ENCODE peak calls at places on chromosomes 5 and 9, in eight cellular contexts. U, A, J, V, O, E, G and X are unnamed samples.

GRCh38 chr9:16871358-16872151 is 1.1 kb upstream of the BNC2 start:
- DNase-seq in U (peak), A (peak), J (no peak), V (peak), O (peak), E (no peak), G (no peak), X (peak)

GRCh38 chr5:9009931-9010652 is 535.8 kb downstream of the SEMA5A start:
- DNase-seq in U (no peak), A (no peak), J (peak), V (no peak), O (no peak), E (no peak), G (no peak), X (no peak)

GRCh38 chr9:113593682-113594281 is 130.3 kb downstream of the RGS3 start:
- DNase-seq in U (no peak), A (peak), J (no peak), V (peak), O (peak), E (no peak), G (no peak), X (peak)

GRCh38 chr5:93585054-93585751 is 2.2 kb downstream of the NR2F1 start:
- DNase-seq in U (no peak), A (no peak), J (peak), V (peak), O (peak), E (no peak), G (no peak), X (peak)

GRCh38 chr5:1125030-1125357 is 13.1 kb upstream of the SLC12A7 start:
- DNase-seq in U (no peak), A (no peak), J (no peak), V (no peak), O (peak), E (no peak), G (no peak), X (no peak)

GRCh38 chr5:41925555-41925946 is 470 bp downstream of the FBXO4 start:
- DNase-seq in U (no peak), A (peak), J (peak), V (no peak), O (no peak), E (no peak), G (peak), X (peak)

GRCh38 chr5:116583823-116584222 is 9.2 kb upstream of the SEMA6A start:
- DNase-seq in U (no peak), A (peak), J (no peak), V (no peak), O (no peak), E (no peak), G (no peak), X (no peak)

GRCh38 chr9:20315672-20316071 is 306.6 kb downstream of the MLLT3 start:
- DNase-seq in U (no peak), A (peak), J (no peak), V (no peak), O (no peak), E (no peak), G (no peak), X (no peak)

GRCh38 chr9:24036459-24036858 is 210.4 kb upstream of the ELAVL2 start:
- DNase-seq in U (no peak), A (no peak), J (no peak), V (no peak), O (no peak), E (no peak), G (no peak), X (no peak)

GRCh38 chr5:136040746-136041415 is 12.1 kb downstream of the TGFBI start:
- DNase-seq in U (no peak), A (no peak), J (peak), V (no peak), O (no peak), E (no peak), G (no peak), X (no peak)

GRCh38 chr5:157444224-157444623 is 15.8 kb upstream of the NIPAL4 start:
- DNase-seq in U (no peak), A (no peak), J (no peak), V (no peak), O (no peak), E (no peak), G (no peak), X (no peak)

GRCh38 chr9:20562051-20562450 is 60.2 kb downstream of the MLLT3 start:
- DNase-seq in U (no peak), A (peak), J (no peak), V (no peak), O (no peak), E (no peak), G (no peak), X (no peak)

GRCh38 chr5:139149477-139150199 is 48.5 kb downstream of the SIL1 start:
- DNase-seq in U (peak), A (no peak), J (no peak), V (no peak), O (no peak), E (no peak), G (no peak), X (peak)

GRCh38 chr9:136404801-136405136 is 4.8 kb upstream of the SNAPC4 start:
- DNase-seq in U (no peak), A (no peak), J (no peak), V (no peak), O (no peak), E (no peak), G (no peak), X (no peak)